ENCODE peak calls at places on chromosomes 5 and 9, in five cellular contexts. One of them, this sample, is unnamed.

GRCh38 chr5:30103056-30104020 is 1090.1 kb upstream of the CDH6 start:
- DNase-seq in neuronal stem cell: no peak
- DNase-seq in H1: no peak
- DNase-seq in H9: no peak
- DNase-seq in trophoblast cell: no peak
- DNase-seq in this sample: peak; percentile 3

GRCh38 chr5:175867587-175868347 is 3.6 kb upstream of the CPLX2 start:
- DNase-seq in neuronal stem cell: no peak
- DNase-seq in H1: peak; percentile 65
- DNase-seq in H9: peak; percentile 72
- DNase-seq in trophoblast cell: no peak
- DNase-seq in this sample: no peak

GRCh38 chr9:125218621-125219020 is 18.3 kb downstream of the RABEPK start:
- DNase-seq in neuronal stem cell: no peak
- DNase-seq in H1: no peak
- DNase-seq in H9: no peak
- DNase-seq in trophoblast cell: no peak
- DNase-seq in this sample: no peak

GRCh38 chr9:2567922-2568321 is 53.7 kb upstream of the VLDLR start:
- DNase-seq in neuronal stem cell: no peak
- DNase-seq in H1: no peak
- DNase-seq in H9: no peak
- DNase-seq in trophoblast cell: no peak
- DNase-seq in this sample: no peak

GRCh38 chr9:82202808-82203207 is 214.2 kb downstream of the SPATA31D1 start:
- DNase-seq in neuronal stem cell: no peak
- DNase-seq in H1: no peak
- DNase-seq in H9: no peak
- DNase-seq in trophoblast cell: peak; percentile 26
- DNase-seq in this sample: peak; percentile 40

GRCh38 chr9:134622896-134623407 is 18.7 kb upstream of the COL5A1 start:
- DNase-seq in neuronal stem cell: no peak
- DNase-seq in H1: no peak
- DNase-seq in H9: peak; percentile 13
- DNase-seq in trophoblast cell: no peak
- DNase-seq in this sample: no peak

GRCh38 chr5:93569295-93570164 is 11.5 kb downstream of the NR2F1-AS1 start:
- DNase-seq in neuronal stem cell: no peak
- DNase-seq in H1: no peak
- DNase-seq in H9: no peak
- DNase-seq in trophoblast cell: no peak
- DNase-seq in this sample: no peak

GRCh38 chr9:121841771-121842611 is 190.6 kb downstream of the DAB2IP start:
- DNase-seq in neuronal stem cell: no peak
- DNase-seq in H1: peak; percentile 11
- DNase-seq in H9: no peak
- DNase-seq in trophoblast cell: no peak
- DNase-seq in this sample: peak; percentile 69

GRCh38 chr9:4196886-4197285 is 103.0 kb downstream of the GLIS3 start:
- DNase-seq in neuronal stem cell: peak; percentile 6
- DNase-seq in H1: no peak
- DNase-seq in H9: no peak
- DNase-seq in trophoblast cell: no peak
- DNase-seq in this sample: no peak

GRCh38 chr5:125719681-125720676 is 703.2 kb upstream of the GRAMD2B start:
- DNase-seq in neuronal stem cell: peak; percentile 51
- DNase-seq in H1: no peak
- DNase-seq in H9: no peak
- DNase-seq in trophoblast cell: no peak
- DNase-seq in this sample: no peak

GRCh38 chr5:67149933-67150523 is 46.6 kb downstream of the CD180 start:
- DNase-seq in neuronal stem cell: no peak
- DNase-seq in H1: no peak
- DNase-seq in H9: no peak
- DNase-seq in trophoblast cell: no peak
- DNase-seq in this sample: peak; percentile 48

GRCh38 chr5:179311581-179311980 is 33.7 kb downstream of the ADAMTS2 start:
- DNase-seq in neuronal stem cell: no peak
- DNase-seq in H1: no peak
- DNase-seq in H9: no peak
- DNase-seq in trophoblast cell: no peak
- DNase-seq in this sample: no peak

GRCh38 chr5:169164481-169164925 is 136.4 kb downstream of the SLIT3 start:
- DNase-seq in neuronal stem cell: peak; percentile 80
- DNase-seq in H1: no peak
- DNase-seq in H9: peak; percentile 48
- DNase-seq in trophoblast cell: no peak
- DNase-seq in this sample: peak; percentile 14

GRCh38 chr9:95102572-95102971 is 214.9 kb downstream of the FANCC start:
- DNase-seq in neuronal stem cell: no peak
- DNase-seq in H1: no peak
- DNase-seq in H9: no peak
- DNase-seq in trophoblast cell: no peak
- DNase-seq in this sample: no peak
- H2BK12ac ChIP-seq in neuronal stem cell: no peak overlapping the region
- H2BK12ac ChIP-seq in H1: no peak overlapping the region
- H2BK12ac ChIP-seq in H9: no peak overlapping the region
- H2BK12ac ChIP-seq in trophoblast cell: peak overlapping the region; percentile 25
- H2BK12ac ChIP-seq in this sample: no peak overlapping the region

GRCh38 chr5:5178121-5178520 is 38.0 kb downstream of the ADAMTS16 start:
- DNase-seq in neuronal stem cell: no peak
- DNase-seq in H1: no peak
- DNase-seq in H9: no peak
- DNase-seq in trophoblast cell: no peak
- DNase-seq in this sample: no peak

GRCh38 chr5:5181650-5182324 is 41.7 kb downstream of the ADAMTS16 start:
- DNase-seq in neuronal stem cell: no peak
- DNase-seq in H1: no peak
- DNase-seq in H9: no peak
- DNase-seq in trophoblast cell: no peak
- DNase-seq in this sample: no peak

GRCh38 chr5:5179079-5179478 is 38.9 kb downstream of the ADAMTS16 start:
- DNase-seq in neuronal stem cell: no peak
- DNase-seq in H1: no peak
- DNase-seq in H9: no peak
- DNase-seq in trophoblast cell: no peak
- DNase-seq in this sample: no peak

GRCh38 chr5:5179597-5179996 is 39.5 kb downstream of the ADAMTS16 start:
- DNase-seq in neuronal stem cell: no peak
- DNase-seq in H1: peak; percentile 90
- DNase-seq in H9: peak; percentile 87
- DNase-seq in trophoblast cell: no peak
- DNase-seq in this sample: no peak

DNA sequence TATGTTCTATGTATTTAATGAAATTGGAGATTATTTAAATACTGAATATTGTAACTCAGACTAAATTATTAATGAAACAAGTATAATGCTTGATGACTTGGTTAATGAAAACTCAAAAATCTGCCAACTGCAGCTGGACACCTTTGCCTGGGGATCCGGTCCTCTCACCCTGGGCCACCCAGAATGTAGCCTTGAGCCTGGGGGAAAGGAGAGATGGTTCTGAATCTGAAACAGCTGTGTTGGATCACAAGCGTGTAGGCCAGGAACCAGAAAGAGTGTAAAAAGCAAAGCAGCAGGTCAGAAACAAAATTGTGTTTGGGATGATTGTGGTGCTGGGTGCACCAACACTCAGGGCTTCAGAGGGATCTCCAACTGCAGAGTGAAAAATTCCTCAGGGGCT is 38.5 kb downstream of the ADAMTS16 start:
- DNase-seq in neuronal stem cell: no peak
- DNase-seq in H1: no peak
- DNase-seq in H9: no peak
- DNase-seq in trophoblast cell: no peak
- DNase-seq in this sample: no peak
- H3K23ac ChIP-seq in neuronal stem cell: no peak overlapping the region
- H3K23ac ChIP-seq in H1: no peak overlapping the region
- H3K23ac ChIP-seq in H9: no peak overlapping the region
- H3K23ac ChIP-seq in trophoblast cell: no peak overlapping the region
- H3K23ac ChIP-seq in this sample: no peak overlapping the region

DNA sequence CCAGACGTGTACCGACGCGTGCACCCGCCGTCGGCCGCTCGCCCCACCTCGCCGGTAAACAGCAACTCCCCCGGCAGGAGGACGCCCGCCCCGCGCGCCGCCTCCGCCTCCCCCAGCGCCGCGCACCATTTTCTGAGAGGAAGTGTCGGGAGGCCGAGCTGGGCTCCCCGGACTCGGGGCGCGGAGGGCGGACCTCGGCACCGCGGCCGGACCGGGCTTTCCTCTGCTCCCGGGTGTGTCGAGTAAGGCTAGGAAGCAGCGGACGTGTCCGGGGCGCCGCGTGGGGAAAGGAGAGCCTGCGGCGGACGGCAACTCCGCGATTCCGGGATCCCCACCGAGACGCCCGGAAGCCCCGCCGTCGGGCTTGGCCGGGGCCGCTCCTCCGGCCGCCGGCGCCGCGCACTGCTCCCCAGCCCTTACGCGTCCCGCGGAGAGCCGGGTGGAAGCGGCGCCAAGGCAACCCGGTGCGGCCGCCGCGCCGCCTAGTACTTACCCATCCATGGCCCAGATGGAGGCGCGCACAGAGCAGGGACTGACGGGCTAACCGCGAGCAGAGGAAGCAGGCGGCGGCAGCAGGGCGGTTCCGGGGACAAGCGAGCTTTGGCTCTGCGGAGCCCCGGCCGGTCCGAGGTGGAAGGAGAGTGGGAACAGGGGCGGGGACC is at the start of gene PTBP3:
- DNase-seq in neuronal stem cell: peak; percentile 70
- DNase-seq in H1: peak; percentile 79
- DNase-seq in H9: peak; percentile 69
- DNase-seq in trophoblast cell: peak; percentile 62
- DNase-seq in this sample: peak; percentile 80
- H4K8ac ChIP-seq in neuronal stem cell: no peak within 1 kb of the TSS
- H4K8ac ChIP-seq in H1: peak within 1 kb of the TSS; percentile 99
- H4K8ac ChIP-seq in H9: no peak within 1 kb of the TSS
- H4K8ac ChIP-seq in trophoblast cell: peak within 1 kb of the TSS; percentile 97
- H4K8ac ChIP-seq in this sample: peak within 1 kb of the TSS; percentile 83

GRCh38 chr5:133373121-133373870 is 239.0 kb downstream of the FSTL4 start:
- DNase-seq in neuronal stem cell: no peak
- DNase-seq in H1: no peak
- DNase-seq in H9: no peak
- DNase-seq in trophoblast cell: peak; percentile 52
- DNase-seq in this sample: no peak
- H2BK12ac ChIP-seq in neuronal stem cell: no peak overlapping the region
- H2BK12ac ChIP-seq in H1: peak overlapping the region; percentile 3
- H2BK12ac ChIP-seq in H9: no peak overlapping the region
- H2BK12ac ChIP-seq in trophoblast cell: no peak overlapping the region
- H2BK12ac ChIP-seq in this sample: no peak overlapping the region

DNA sequence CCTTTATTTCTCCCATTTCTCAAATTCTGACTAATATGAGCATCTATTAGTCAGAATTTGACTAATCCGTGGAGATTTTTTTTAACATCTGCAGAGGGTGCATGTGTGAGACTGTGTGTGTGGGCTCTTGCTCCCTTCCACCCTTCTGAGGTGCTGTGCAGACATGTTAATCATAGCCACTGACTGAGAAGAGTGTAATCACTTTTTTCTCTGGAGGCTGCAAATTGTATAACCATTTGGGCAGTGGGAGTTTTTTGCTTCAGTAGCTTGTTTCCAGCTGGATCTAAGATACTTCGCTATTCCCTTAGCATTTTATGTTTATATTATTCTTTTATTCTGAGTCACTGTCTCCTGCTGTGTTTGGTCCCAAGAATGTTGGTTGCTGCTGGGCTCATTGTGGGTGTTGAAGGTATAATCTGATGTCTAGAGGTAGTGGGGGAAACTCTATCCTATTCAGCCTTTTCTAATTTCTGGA is 66.2 kb downstream of the ARHGEF28 start:
- DNase-seq in neuronal stem cell: no peak
- DNase-seq in H1: no peak
- DNase-seq in H9: no peak
- DNase-seq in trophoblast cell: no peak
- DNase-seq in this sample: peak; percentile 55
- H3K23ac ChIP-seq in neuronal stem cell: no peak overlapping the region
- H3K23ac ChIP-seq in H1: no peak overlapping the region
- H3K23ac ChIP-seq in H9: no peak overlapping the region
- H3K23ac ChIP-seq in trophoblast cell: no peak overlapping the region
- H3K23ac ChIP-seq in this sample: no peak overlapping the region

GRCh38 chr5:141330299-141331080 is at the start of gene PCDHGA1:
- DNase-seq in neuronal stem cell: no peak
- DNase-seq in H1: no peak
- DNase-seq in H9: no peak
- DNase-seq in trophoblast cell: no peak
- DNase-seq in this sample: no peak

GRCh38 chr5:141320225-141321169 is at the start of gene TAF7:
- DNase-seq in neuronal stem cell: peak; percentile 93
- DNase-seq in H1: peak; percentile 95
- DNase-seq in H9: peak; percentile 92
- DNase-seq in trophoblast cell: peak; percentile 94
- DNase-seq in this sample: peak; percentile 93

GRCh38 chr5:141328231-141328630 is 2.1 kb upstream of the PCDHGA1 start:
- DNase-seq in neuronal stem cell: no peak
- DNase-seq in H1: no peak
- DNase-seq in H9: no peak
- DNase-seq in trophoblast cell: no peak
- DNase-seq in this sample: no peak

GRCh38 chr5:141322261-141322660 is 1.7 kb upstream of the TAF7 start:
- DNase-seq in neuronal stem cell: no peak
- DNase-seq in H1: no peak
- DNase-seq in H9: no peak
- DNase-seq in trophoblast cell: no peak
- DNase-seq in this sample: no peak

DNA sequence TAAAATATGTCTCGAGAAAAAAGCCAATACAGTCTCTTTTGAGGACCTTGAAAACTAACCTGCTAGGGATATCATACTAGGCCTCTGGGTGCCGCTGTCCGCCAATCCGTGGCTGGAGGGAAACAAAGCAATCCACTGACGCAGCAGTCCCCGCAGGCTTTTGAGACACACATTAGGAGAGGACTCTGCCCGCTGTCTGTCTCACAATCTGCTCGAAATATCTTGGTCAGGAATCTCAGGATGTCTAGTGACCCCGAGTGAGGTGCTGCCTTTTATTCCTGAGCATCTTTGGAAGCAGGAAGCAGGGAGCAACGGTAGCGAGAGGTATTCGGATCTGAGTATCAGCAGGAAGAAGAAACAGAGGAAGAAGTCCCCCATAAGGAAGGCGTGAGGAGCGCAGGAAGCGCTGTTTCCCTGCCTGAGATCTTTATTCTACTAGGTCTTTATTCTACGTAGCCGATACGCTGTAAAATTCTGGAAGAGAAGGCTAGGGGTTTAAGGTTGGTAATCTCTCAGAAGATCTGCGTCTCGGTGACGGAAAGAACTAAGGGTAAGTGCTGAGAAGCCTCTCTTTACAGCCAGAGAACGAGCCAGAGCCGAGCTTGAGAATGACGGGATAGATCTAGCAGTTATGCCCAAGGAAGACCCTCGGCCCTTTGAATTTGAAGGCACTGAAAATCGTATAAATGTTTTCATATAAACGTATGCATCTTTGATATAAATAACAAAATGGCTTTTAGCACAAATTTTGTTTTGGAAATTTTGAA is 4.0 kb upstream of the PCDHGA1 start:
- DNase-seq in neuronal stem cell: no peak
- DNase-seq in H1: peak; percentile 73
- DNase-seq in H9: peak; percentile 82
- DNase-seq in trophoblast cell: peak; percentile 37
- DNase-seq in this sample: peak; percentile 35
- H4K8ac ChIP-seq in neuronal stem cell: no peak overlapping the region
- H4K8ac ChIP-seq in H1: no peak overlapping the region
- H4K8ac ChIP-seq in H9: no peak overlapping the region
- H4K8ac ChIP-seq in trophoblast cell: no peak overlapping the region
- H4K8ac ChIP-seq in this sample: no peak overlapping the region